ENCODE peak calls at places on chromosomes 11 and 22, in ten cellular contexts. E is SJSA1; A is ACHN; Y is hippocampal formation; O is activated naive CD4-positive, alpha-beta T cell treated with Interleukin-2 at 50 U/mL for 16 hours; X is amniotic stem cell; H is H1; M is smooth muscle cell of the brain vasculature; I is upper lobe of right lung; S is NCI-H1105 treated with DMSO at 0.1 percent for 48 hours. L is an unnamed sample.

GRCh38 chr22:35444685-35445399 is 44.9 kb downstream of the MCM5 start:
- DNase-seq in E (no peak), A (no peak), Y (no peak), O (no peak), X (no peak), H (no peak), M (no peak), I (no peak), S (no peak), L (no peak)

GRCh38 chr22:42473484-42474193 is 41.4 kb upstream of the NFAM1 start:
- DNase-seq in E (peak), A (peak), Y (peak), O (no peak), X (peak), H (no peak), M (peak), I (no peak), S (peak), L (peak)

GRCh38 chr11:121716060-121716459 is 263.3 kb upstream of the SORL1-AS1 start:
- DNase-seq in E (no peak), A (no peak), Y (no peak), O (no peak), X (no peak), H (no peak), M (no peak), I (no peak), S (no peak), L (no peak)

GRCh38 chr11:134632347-134633119 is 220.5 kb upstream of the B3GAT1 start:
- DNase-seq in E (no peak), A (no peak), Y (no peak), O (no peak), X (no peak), H (no peak), M (no peak), I (no peak), S (no peak), L (no peak)

GRCh38 chr22:41994506-41994905 is 4.1 kb upstream of the WBP2NL start:
- DNase-seq in E (no peak), A (no peak), Y (no peak), O (no peak), X (no peak), H (no peak), M (no peak), I (peak), S (no peak), L (no peak)

GRCh38 chr11:86955674-86956522 is 703 bp upstream of the FZD4 start:
- DNase-seq in E (peak), A (peak), Y (no peak), O (peak), X (peak), H (no peak), M (no peak), I (peak), S (peak), L (no peak)

GRCh38 chr11:107947904-107948303 is 19.7 kb downstream of the RAB39A start:
- DNase-seq in E (no peak), A (no peak), Y (no peak), O (no peak), X (no peak), H (no peak), M (no peak), I (no peak), S (no peak), L (no peak)

GRCh38 chr11:45185228-45185729 is 38.8 kb downstream of the PRDM11 start:
- DNase-seq in E (no peak), A (no peak), Y (no peak), O (no peak), X (no peak), H (no peak), M (no peak), I (no peak), S (no peak), L (no peak)

GRCh38 chr11:61516675-61517516 is 8.3 kb downstream of the LRRC10B start:
- DNase-seq in E (peak), A (peak), Y (no peak), O (peak), X (no peak), H (no peak), M (no peak), I (no peak), S (peak), L (no peak)

GRCh38 chr11:70319694-70320093 is 49.2 kb downstream of the PPFIA1 start:
- DNase-seq in E (no peak), A (no peak), Y (no peak), O (no peak), X (no peak), H (no peak), M (no peak), I (no peak), S (no peak), L (no peak)

GRCh38 chr11:10328314-10329090 is 23.6 kb downstream of the ADM start:
- DNase-seq in E (peak), A (no peak), Y (no peak), O (no peak), X (no peak), H (no peak), M (no peak), I (no peak), S (no peak), L (no peak)

GRCh38 chr11:1750840-1751520 is 585 bp upstream of the IFITM10 start:
- DNase-seq in E (no peak), A (no peak), Y (no peak), O (no peak), X (no peak), H (no peak), M (no peak), I (peak), S (no peak), L (no peak)

GRCh38 chr11:1862588-1863351 is 9.9 kb downstream of the LSP1 start:
- DNase-seq in E (no peak), A (peak), Y (no peak), O (no peak), X (no peak), H (no peak), M (no peak), I (no peak), S (no peak), L (no peak)

GRCh38 chr11:1162498-1163311 is 5.0 kb downstream of the MUC5AC start:
- DNase-seq in E (no peak), A (no peak), Y (no peak), O (no peak), X (no peak), H (no peak), M (no peak), I (peak), S (no peak), L (no peak)

GRCh38 chr11:35549787-35550186 is 24.4 kb upstream of the PAMR1 start:
- DNase-seq in E (peak), A (peak), Y (no peak), O (no peak), X (peak), H (no peak), M (peak), I (no peak), S (no peak), L (no peak)

GRCh38 chr22:20650294-20651207 is 123.4 kb upstream of the SERPIND1 start:
- DNase-seq in E (no peak), A (no peak), Y (no peak), O (no peak), X (no peak), H (no peak), M (no peak), I (no peak), S (no peak), L (no peak)

GRCh38 chr11:64364435-64364834 is 5.5 kb downstream of the RPS6KA4 start:
- DNase-seq in E (no peak), A (no peak), Y (no peak), O (no peak), X (no peak), H (no peak), M (no peak), I (no peak), S (no peak), L (no peak)

GRCh38 chr11:13183094-13183825 is 94.3 kb upstream of the BMAL1 start:
- DNase-seq in E (peak), A (peak), Y (peak), O (no peak), X (peak), H (no peak), M (peak), I (no peak), S (peak), L (no peak)